ENCODE peak calls at places on chromosome 5, in seven cellular contexts. W is cardiac fibroblast; J is NCI-H2107; V is kidney; A is naive thymus-derived CD4-positive, alpha-beta T cell; D is AG04450; T is NCI-H524 treated with DMSO at 0.1 percent for 48 hours. C is an unnamed sample.
A peak's percentile ranks its signal among the peaks of the same experiment; 100 is the strongest.

GRCh38 chr5:169442354-169443248 is 141.0 kb upstream of the SPDL1 start:
- DNase-seq in W (peak; percentile 53), J (no peak), V (no peak), A (no peak), D (no peak), T (no peak), C (no peak)

GRCh38 chr5:116675628-116675910 is 100.9 kb upstream of the SEMA6A start:
- DNase-seq in W (no peak), J (no peak), V (no peak), A (no peak), D (no peak), T (no peak), C (no peak)

GRCh38 chr5:180316586-180316985 is 24.7 kb upstream of the MAPK9 start:
- DNase-seq in W (no peak), J (no peak), V (peak; percentile 45), A (no peak), D (no peak), T (no peak), C (no peak)

GRCh38 chr5:171622010-171622409 is 163.6 kb upstream of the SMIM23 start:
- DNase-seq in W (no peak), J (no peak), V (no peak), A (no peak), D (no peak), T (no peak), C (no peak)

GRCh38 chr5:146710348-146710747 is 168.2 kb downstream of the PPP2R2B start:
- DNase-seq in W (no peak), J (no peak), V (no peak), A (no peak), D (no peak), T (peak; percentile 64), C (no peak)

GRCh38 chr5:171314728-171315385 is 5.8 kb downstream of the TLX3 start:
- DNase-seq in W (no peak), J (no peak), V (no peak), A (no peak), D (no peak), T (no peak), C (peak; percentile 86)

GRCh38 chr5:95406426-95407093 is 15.4 kb downstream of the FAM81B start:
- DNase-seq in W (peak; percentile 90), J (no peak), V (no peak), A (no peak), D (no peak), T (no peak), C (no peak)

GRCh38 chr5:165370233-165370632 is 1864.8 kb downstream of the MAT2B start:
- DNase-seq in W (no peak), J (no peak), V (no peak), A (no peak), D (no peak), T (no peak), C (no peak)

GRCh38 chr5:178250263-178250662 is 17.7 kb upstream of the PHYKPL start:
- DNase-seq in W (no peak), J (no peak), V (no peak), A (no peak), D (no peak), T (no peak), C (no peak)

GRCh38 chr5:38329132-38329715 is 70.9 kb downstream of the EGFLAM start:
- DNase-seq in W (peak; percentile 58), J (no peak), V (no peak), A (no peak), D (no peak), T (no peak), C (no peak)

GRCh38 chr5:150624334-150625163 is 15.9 kb upstream of the SYNPO start:
- DNase-seq in W (no peak), J (no peak), V (no peak), A (peak; percentile 26), D (no peak), T (no peak), C (no peak)

GRCh38 chr5:42995152-42995751 is 44.9 kb downstream of the ANXA2R start:
- DNase-seq in W (peak; percentile 40), J (no peak), V (no peak), A (no peak), D (no peak), T (no peak), C (no peak)

C was measured in chondrocyte.